ENCODE peak calls at places on chromosomes 11 and 22, in ten cellular contexts. P is GF-D8; Q is nucleus accumbens; S is stimulated activated naive CD8-positive, alpha-beta T cell treated with anti-CD3 and anti-CD28 coated beads, Interleukin-15, Interleukin-2, amounts not matched to agents 100 U/mL and 50 U/mL, for 24 hours; H is esophagus squamous epithelium; K is tibial nerve; F is stimulated activated CD4-positive, alpha-beta T cell treated with anti-CD3 and anti-CD28 coated beads, Interleukin-1b, Interleukin-23, amount 100 ng/mL, for 4 hours; C is progenitor cell of endocrine pancreas; Z is GM10248; T is nephron progenitor cell. B is an unnamed sample.

GRCh38 chr11:59154585-59154984 is 11.9 kb downstream of the FAM111A start:
- DNase-seq in P (peak; percentile 38), Q (no peak), S (no peak), H (no peak), K (no peak), F (no peak), C (no peak), Z (no peak), T (no peak), B (no peak)

GRCh38 chr11:72789493-72790131 is 4.2 kb downstream of the STARD10 start:
- DNase-seq in P (no peak), Q (peak; percentile 77), S (no peak), H (no peak), K (no peak), F (no peak), C (no peak), Z (no peak), T (no peak), B (no peak)

GRCh38 chr22:38284042-38284402 is 11.2 kb upstream of the TMEM184B start:
- DNase-seq in P (no peak), Q (no peak), S (no peak), H (no peak), K (no peak), F (no peak), C (no peak), Z (no peak), T (no peak), B (peak; percentile 82)

GRCh38 chr11:116310215-116310614 is 462.6 kb downstream of the BUD13 start:
- DNase-seq in P (no peak), Q (no peak), S (no peak), H (no peak), K (no peak), F (no peak), C (no peak), Z (no peak), T (no peak), B (no peak)

GRCh38 chr11:64489831-64490441 is 101.1 kb upstream of the SLC22A12 start:
- DNase-seq in P (peak; percentile 22), Q (peak; percentile 48), S (peak; percentile 69), H (no peak), K (no peak), F (peak; percentile 14), C (peak; percentile 47), Z (peak; percentile 65), T (peak; percentile 85), B (no peak)

GRCh38 chr11:63923319-63923718 is 6.4 kb upstream of the RCOR2 start:
- DNase-seq in P (no peak), Q (no peak), S (no peak), H (no peak), K (no peak), F (no peak), C (no peak), Z (no peak), T (no peak), B (no peak)

GRCh38 chr22:45490836-45491235 is 11.8 kb upstream of the FBLN1 start:
- DNase-seq in P (no peak), Q (no peak), S (no peak), H (no peak), K (no peak), F (no peak), C (no peak), Z (no peak), T (no peak), B (no peak)

GRCh38 chr11:1570001-1570453 is 2.0 kb downstream of the DUSP8 start:
- DNase-seq in P (no peak), Q (no peak), S (no peak), H (no peak), K (no peak), F (no peak), C (no peak), Z (no peak), T (no peak), B (no peak)

GRCh38 chr11:44574620-44575287 is 9.3 kb downstream of the CD82 start:
- DNase-seq in P (peak; percentile 44), Q (no peak), S (peak; percentile 55), H (no peak), K (no peak), F (no peak), C (no peak), Z (no peak), T (no peak), B (peak; percentile 84)

GRCh38 chr22:45709004-45709739 is 37.5 kb downstream of the ATXN10 start:
- DNase-seq in P (no peak), Q (no peak), S (no peak), H (no peak), K (no peak), F (no peak), C (no peak), Z (no peak), T (no peak), B (no peak)

GRCh38 chr11:27459191-27459590 is 13.4 kb downstream of the LGR4 start:
- DNase-seq in P (no peak), Q (no peak), S (no peak), H (no peak), K (no peak), F (no peak), C (no peak), Z (no peak), T (peak; percentile 28), B (no peak)